ENCODE peak calls at places on chromosomes 3 and 15, in five cellular contexts. E, N, Q, A and V are unnamed samples.

GRCh38 chr3:123660900-123661299 is 76.0 kb upstream of the HACD2 start:
- DNase-seq in E (no peak), N (peak; percentile 95), Q (peak; percentile 100), A (no peak), V (peak; percentile 57)

GRCh38 chr3:137695351-137695750 is 68.8 kb upstream of the SOX14 start:
- DNase-seq in E (no peak), N (no peak), Q (no peak), A (no peak), V (no peak)

GRCh38 chr3:101146946-101147345 is 153.7 kb upstream of the ABI3BP start:
- DNase-seq in E (no peak), N (no peak), Q (no peak), A (peak; percentile 9), V (no peak)

GRCh38 chr3:138916824-138917223 is 30.1 kb downstream of the FOXL2 start:
- DNase-seq in E (no peak), N (no peak), Q (no peak), A (no peak), V (peak; percentile 30)

GRCh38 chr3:89697321-89697916 is 590.0 kb downstream of the EPHA3 start:
- DNase-seq in E (no peak), N (no peak), Q (no peak), A (no peak), V (peak; percentile 3)

GRCh38 chr3:97432914-97433313 is 331.6 kb upstream of the ARL6 start:
- DNase-seq in E (no peak), N (no peak), Q (no peak), A (no peak), V (no peak)

GRCh38 chr3:125003369-125003853 is 52.4 kb downstream of the HEG1 start:
- DNase-seq in E (no peak), N (peak; percentile 59), Q (peak; percentile 75), A (no peak), V (no peak)

GRCh38 chr15:98800437-98801233 is 152.3 kb downstream of the IGF1R start:
- DNase-seq in E (peak; percentile 59), N (peak; percentile 88), Q (peak; percentile 83), A (peak; percentile 76), V (peak; percentile 70)

GRCh38 chr15:85125056-85125661 is 143.5 kb downstream of the PDE8A start:
- DNase-seq in E (peak; percentile 18), N (peak; percentile 50), Q (peak; percentile 51), A (no peak), V (peak; percentile 41)

GRCh38 chr15:99954361-99955180 is 221.3 kb upstream of the LYSMD4 start:
- DNase-seq in E (no peak), N (no peak), Q (no peak), A (no peak), V (no peak)

GRCh38 chr3:101809178-101810022 is 30.4 kb downstream of the NXPE3 start:
- DNase-seq in E (peak; percentile 28), N (peak; percentile 66), Q (peak; percentile 41), A (peak; percentile 65), V (no peak)

GRCh38 chr3:36366308-36366707 is 14.0 kb upstream of the STAC start:
- DNase-seq in E (no peak), N (no peak), Q (no peak), A (no peak), V (no peak)

GRCh38 chr3:127208483-127209100 is 15.7 kb downstream of the PRR23E start:
- DNase-seq in E (no peak), N (peak; percentile 13), Q (no peak), A (no peak), V (no peak)

GRCh38 chr15:42375941-42376340 is 16.6 kb downstream of the CAPN3 start:
- DNase-seq in E (no peak), N (no peak), Q (no peak), A (no peak), V (no peak)

GRCh38 chr3:149231876-149232275 is 10.2 kb upstream of the CP start:
- DNase-seq in E (no peak), N (no peak), Q (no peak), A (no peak), V (no peak)

GRCh38 chr3:4341336-4341675 is 38.1 kb downstream of the SETMAR start:
- DNase-seq in E (no peak), N (no peak), Q (no peak), A (no peak), V (no peak)

GRCh38 chr3:129934234-129935123 is 40.0 kb upstream of the TRH start:
- DNase-seq in E (peak; percentile 12), N (peak; percentile 44), Q (no peak), A (peak; percentile 65), V (no peak)

GRCh38 chr15:81279621-81280051 is 44.3 kb downstream of the STARD5 start:
- DNase-seq in E (no peak), N (no peak), Q (no peak), A (no peak), V (no peak)

GRCh38 chr15:41899854-41900442 is 6.1 kb upstream of the SPTBN5 start:
- DNase-seq in E (no peak), N (no peak), Q (no peak), A (no peak), V (no peak)

GRCh38 chr3:128931046-128931445 is 51.6 kb downstream of the ACAD9 start:
- DNase-seq in E (no peak), N (no peak), Q (no peak), A (no peak), V (no peak)

GRCh38 chr3:187661267-187661666 is 8.9 kb downstream of the SST start:
- DNase-seq in E (no peak), N (no peak), Q (no peak), A (no peak), V (peak; percentile 18)

GRCh38 chr3:197186887-197187588 is 111.4 kb downstream of the DLG1 start:
- DNase-seq in E (peak; percentile 32), N (peak; percentile 73), Q (peak; percentile 42), A (peak; percentile 71), V (peak; percentile 46)

GRCh38 chr15:99442268-99442897 is 123.4 kb upstream of the MEF2A start:
- DNase-seq in E (peak; percentile 35), N (peak; percentile 92), Q (peak; percentile 90), A (no peak), V (peak; percentile 71)

DNA sequence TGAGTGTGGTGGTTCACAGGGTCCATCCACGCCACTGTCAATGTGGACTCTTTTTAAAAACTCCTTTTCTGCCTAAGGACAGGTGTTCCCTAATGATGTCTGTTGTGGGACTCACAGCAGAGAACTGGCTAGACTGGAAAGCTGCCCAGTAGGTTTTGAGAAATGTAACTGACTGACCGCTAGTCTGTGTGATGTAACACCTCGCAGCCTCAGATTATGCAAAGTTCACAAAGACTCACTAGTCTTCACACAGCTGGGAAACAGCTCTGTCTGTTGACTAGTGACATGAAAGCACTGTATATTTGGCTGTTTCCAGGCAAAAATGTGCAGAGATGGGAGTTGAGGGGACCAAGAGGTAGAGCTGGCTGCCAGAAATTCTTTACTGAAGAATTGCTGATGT is 10.4 kb downstream of the PDZRN3 start:
- DNase-seq in E (no peak), N (peak; percentile 94), Q (peak; percentile 92), A (no peak), V (peak; percentile 68)
- H3K4me2 ChIP-seq in E (no peak overlapping the region), N (peak overlapping the region; percentile 66), Q (no peak overlapping the region), A (no peak overlapping the region), V (no peak overlapping the region)

GRCh38 chr3:18442743-18443669 is 17.9 kb upstream of the SATB1 start:
- DNase-seq in E (no peak), N (no peak), Q (no peak), A (peak; percentile 2), V (no peak)

GRCh38 chr3:18443670-18444596 is 18.8 kb upstream of the SATB1 start:
- DNase-seq in E (no peak), N (peak; percentile 46), Q (peak; percentile 24), A (peak; percentile 64), V (no peak)

GRCh38 chr3:18446067-18446793 is 21.1 kb upstream of the SATB1 start:
- DNase-seq in E (no peak), N (no peak), Q (no peak), A (peak; percentile 14), V (no peak)

GRCh38 chr3:18445421-18446066 is 20.4 kb upstream of the SATB1 start:
- DNase-seq in E (no peak), N (no peak), Q (no peak), A (peak; percentile 27), V (no peak)

GRCh38 chr3:18444597-18445420 is 19.7 kb upstream of the SATB1 start:
- DNase-seq in E (no peak), N (peak; percentile 88), Q (peak; percentile 59), A (peak; percentile 92), V (peak; percentile 47)
- TF ChIP-seq EZH2 in E (no peak), N (no peak), Q (no peak), A (no peak), V (no peak)

GRCh38 chr15:60397772-60398445 is at the start of gene ANXA2:
- DNase-seq in E (peak; percentile 70), N (peak; percentile 97), Q (peak; percentile 89), A (peak; percentile 67), V (peak; percentile 91)
- H2AFZ ChIP-seq in E (no peak within 1 kb of the TSS), N (no peak within 1 kb of the TSS), Q (no peak within 1 kb of the TSS), A (peak within 1 kb of the TSS; percentile 85), V (peak within 1 kb of the TSS; percentile 37)

GRCh38 chr3:182622241-182622545 is 171.1 kb upstream of the ATP11B start:
- DNase-seq in E (no peak), N (no peak), Q (no peak), A (no peak), V (no peak)

GRCh38 chr3:182620715-182621434 is 172.4 kb upstream of the ATP11B start:
- DNase-seq in E (no peak), N (no peak), Q (no peak), A (no peak), V (no peak)

GRCh38 chr3:182618085-182618732 is 175.1 kb upstream of the ATP11B start:
- DNase-seq in E (no peak), N (peak; percentile 12), Q (peak; percentile 46), A (peak; percentile 79), V (peak; percentile 57)

GRCh38 chr3:182618981-182619591 is 174.2 kb upstream of the ATP11B start:
- DNase-seq in E (peak; percentile 59), N (peak; percentile 25), Q (peak; percentile 94), A (no peak), V (peak; percentile 97)

GRCh38 chr3:182621435-182622240 is 171.7 kb upstream of the ATP11B start:
- DNase-seq in E (no peak), N (peak; percentile 1), Q (no peak), A (peak; percentile 18), V (no peak)
- H3K4me2 ChIP-seq in E (no peak overlapping the region), N (no peak overlapping the region), Q (no peak overlapping the region), A (no peak overlapping the region), V (no peak overlapping the region)

DNA sequence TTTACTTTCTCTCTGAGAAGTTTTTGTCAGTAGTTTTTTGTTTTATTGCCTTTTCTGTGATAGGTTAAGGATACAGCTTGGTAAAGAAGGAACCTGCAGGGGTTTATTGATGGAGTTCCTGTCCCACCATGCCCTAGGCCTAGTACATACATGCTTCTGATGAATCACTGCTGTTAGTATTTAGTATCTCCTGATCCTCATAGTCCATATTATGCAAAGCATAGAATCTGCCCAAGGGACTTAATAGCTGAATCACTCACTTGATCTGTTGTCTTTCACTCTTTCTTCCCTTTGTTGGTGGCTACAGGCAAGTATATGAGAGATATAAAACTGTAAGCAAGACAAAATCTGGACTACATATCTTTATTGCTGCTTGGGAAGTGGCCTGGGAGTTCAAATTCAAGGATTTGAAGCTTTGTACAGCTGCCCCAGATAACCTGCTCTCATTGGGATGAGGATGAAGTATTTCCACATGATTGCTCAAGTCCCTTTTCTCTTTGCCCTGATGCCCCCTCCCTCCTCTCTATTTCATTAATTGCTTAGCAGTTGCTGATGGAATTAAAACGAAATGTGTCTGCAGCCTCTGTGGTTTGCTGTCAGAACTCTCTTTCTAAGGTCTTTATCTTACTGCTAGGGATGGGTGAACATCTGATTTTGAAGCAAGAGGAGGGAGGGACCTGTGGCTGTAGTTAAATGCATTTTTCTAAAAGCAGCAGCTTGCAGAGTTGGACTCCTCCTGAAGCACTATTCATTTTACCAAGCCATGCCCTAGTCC is 114.0 kb downstream of the ZNF609 start:
- DNase-seq in E (no peak), N (peak; percentile 69), Q (peak; percentile 47), A (no peak), V (peak; percentile 83)
- TF ChIP-seq EZH2 in E (no peak), N (no peak), Q (no peak), A (no peak), V (no peak)